ENCODE peak calls at places on chromosomes 1 and 21, in four cellular contexts. One of them, this sample, is unnamed.
A peak's percentile ranks its signal among the peaks of the same experiment; 100 is the strongest.

GRCh38 chr1:75492011-75492410 is 118.9 kb downstream of the SLC44A5 start:
- DNase-seq in A549: no peak
- DNase-seq in GM12878: no peak
- DNase-seq in K562: no peak
- DNase-seq in this sample: no peak

GRCh38 chr1:28830814-28831213 is 18.8 kb downstream of the OPRD1 start:
- DNase-seq in A549: no peak
- DNase-seq in GM12878: no peak
- DNase-seq in K562: no peak
- DNase-seq in this sample: no peak

GRCh38 chr1:70072239-70072751 is 133.1 kb downstream of the LRRC40 start:
- DNase-seq in A549: no peak
- DNase-seq in GM12878: no peak
- DNase-seq in K562: no peak
- DNase-seq in this sample: peak; percentile 79

GRCh38 chr1:171794085-171794484 is 12.6 kb downstream of the METTL13 start:
- DNase-seq in A549: no peak
- DNase-seq in GM12878: no peak
- DNase-seq in K562: no peak
- DNase-seq in this sample: peak; percentile 85

GRCh38 chr1:108551157-108551862 is 8.6 kb upstream of the EEIG2 start:
- DNase-seq in A549: no peak
- DNase-seq in GM12878: peak; percentile 70
- DNase-seq in K562: no peak
- DNase-seq in this sample: no peak

GRCh38 chr1:58426918-58427317 is 119.6 kb downstream of the OMA1 start:
- DNase-seq in A549: no peak
- DNase-seq in GM12878: no peak
- DNase-seq in K562: no peak
- DNase-seq in this sample: no peak

GRCh38 chr1:9494936-9495758 is 44.1 kb upstream of the SLC25A33 start:
- DNase-seq in A549: peak; percentile 60
- DNase-seq in GM12878: no peak
- DNase-seq in K562: peak; percentile 81
- DNase-seq in this sample: peak; percentile 32

GRCh38 chr1:3775498-3776230 is 3.1 kb downstream of the SMIM1 start:
- DNase-seq in A549: peak; percentile 66
- DNase-seq in GM12878: no peak
- DNase-seq in K562: peak; percentile 94
- DNase-seq in this sample: peak; percentile 59

GRCh38 chr1:7409278-7409677 is 361.8 kb upstream of the VAMP3 start:
- DNase-seq in A549: no peak
- DNase-seq in GM12878: no peak
- DNase-seq in K562: no peak
- DNase-seq in this sample: no peak

GRCh38 chr1:30759718-30760281 is 2.2 kb upstream of the LAPTM5 start:
- DNase-seq in A549: no peak
- DNase-seq in GM12878: no peak
- DNase-seq in K562: no peak
- DNase-seq in this sample: no peak

GRCh38 chr1:218779341-218779831 is 394.3 kb upstream of the LYPLAL1 start:
- DNase-seq in A549: no peak
- DNase-seq in GM12878: no peak
- DNase-seq in K562: no peak
- DNase-seq in this sample: peak; percentile 64

GRCh38 chr21:38712076-38712475 is 93.7 kb upstream of the ETS2 start:
- DNase-seq in A549: peak; percentile 58
- DNase-seq in GM12878: no peak
- DNase-seq in K562: peak; percentile 32
- DNase-seq in this sample: peak; percentile 27

GRCh38 chr1:209650454-209650853 is 1.8 kb downstream of the LAMB3 start:
- DNase-seq in A549: no peak
- DNase-seq in GM12878: no peak
- DNase-seq in K562: no peak
- DNase-seq in this sample: no peak

GRCh38 chr1:160322831-160323230 is 20.2 kb downstream of the COPA start:
- DNase-seq in A549: no peak
- DNase-seq in GM12878: no peak
- DNase-seq in K562: no peak
- DNase-seq in this sample: no peak
- TF ChIP-seq POLR2A in A549: no peak
- TF ChIP-seq POLR2A in GM12878: no peak
- TF ChIP-seq POLR2A in K562: no peak
- TF ChIP-seq POLR2A in this sample: no peak

DNA sequence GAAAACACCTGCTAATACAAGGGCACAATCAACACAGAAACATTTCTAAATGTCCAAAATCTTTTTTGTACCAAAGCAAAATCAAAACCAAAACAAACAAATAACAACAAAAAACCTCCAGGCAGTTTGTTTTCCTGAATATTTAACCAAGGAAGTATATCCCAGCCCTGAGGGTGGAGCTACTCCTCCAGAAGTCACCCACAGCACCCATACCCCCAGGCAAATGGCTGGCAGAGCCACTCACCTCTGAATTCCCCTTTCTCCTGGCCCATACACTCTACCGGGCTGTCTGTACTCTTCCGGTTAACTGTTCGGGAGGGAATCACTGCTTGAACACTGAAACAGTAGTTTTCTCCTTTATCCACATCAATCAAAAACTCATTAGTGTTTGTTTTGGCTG is 9.5 kb downstream of the F3 start:
- DNase-seq in A549: no peak
- DNase-seq in GM12878: no peak
- DNase-seq in K562: no peak
- DNase-seq in this sample: no peak
- TF ChIP-seq ELK1 in A549: no peak
- TF ChIP-seq ELK1 in GM12878: no peak
- TF ChIP-seq ELK1 in K562: no peak
- TF ChIP-seq ELK1 in this sample: no peak

GRCh38 chr1:156898151-156898550 is 4.6 kb downstream of the PEAR1 start:
- DNase-seq in A549: peak; percentile 38
- DNase-seq in GM12878: no peak
- DNase-seq in K562: no peak
- DNase-seq in this sample: peak; percentile 72

GRCh38 chr1:156895927-156896326 is 2.4 kb downstream of the PEAR1 start:
- DNase-seq in A549: no peak
- DNase-seq in GM12878: no peak
- DNase-seq in K562: no peak
- DNase-seq in this sample: no peak

GRCh38 chr1:156896490-156897033 is 3.0 kb downstream of the PEAR1 start:
- DNase-seq in A549: peak; percentile 90
- DNase-seq in GM12878: no peak
- DNase-seq in K562: no peak
- DNase-seq in this sample: peak; percentile 92

GRCh38 chr1:156895408-156895874 is 1.9 kb downstream of the PEAR1 start:
- DNase-seq in A549: no peak
- DNase-seq in GM12878: no peak
- DNase-seq in K562: no peak
- DNase-seq in this sample: peak; percentile 27

DNA sequence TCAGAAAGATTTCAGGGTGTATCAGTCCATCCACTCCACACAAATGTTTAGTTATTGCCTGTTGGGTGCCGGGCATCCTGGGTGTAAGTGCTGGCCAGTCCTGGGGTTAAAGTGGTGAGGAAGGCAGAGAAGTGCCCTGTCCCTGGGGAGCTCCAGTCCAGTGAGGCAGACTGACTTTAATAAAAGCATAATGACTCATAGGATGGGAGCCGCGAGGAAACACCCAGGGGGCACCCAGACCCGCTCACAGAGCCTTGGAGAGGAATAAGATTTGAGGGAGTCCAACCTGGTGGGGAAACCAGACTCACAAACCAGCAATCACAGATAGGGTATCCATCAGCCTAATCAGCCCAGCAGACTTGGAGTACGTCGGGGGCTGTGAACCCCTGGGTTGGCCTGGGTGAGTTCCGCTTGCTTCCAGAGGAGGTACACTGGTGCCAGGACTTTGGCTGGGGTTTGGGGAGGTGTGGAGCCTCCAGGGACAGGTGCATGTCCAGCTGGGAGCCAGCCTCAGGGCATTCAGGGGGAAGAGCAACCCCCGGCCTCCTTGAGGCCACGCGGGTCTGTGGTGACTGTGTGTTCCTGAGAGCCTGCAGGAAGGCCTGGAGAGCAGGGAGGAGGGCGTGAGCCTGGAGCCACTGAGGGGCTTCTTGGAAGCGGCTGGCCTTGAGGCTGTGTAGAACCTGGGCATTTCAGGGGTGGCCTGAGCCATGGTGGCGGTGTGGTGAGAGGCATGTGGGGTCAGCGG is 3.7 kb downstream of the PEAR1 start:
- DNase-seq in A549: peak; percentile 63
- DNase-seq in GM12878: no peak
- DNase-seq in K562: no peak
- DNase-seq in this sample: peak; percentile 67
- TF ChIP-seq CEBPB in A549: no peak
- TF ChIP-seq CEBPB in GM12878: no peak
- TF ChIP-seq CEBPB in K562: no peak
- TF ChIP-seq CEBPB in this sample: no peak

GRCh38 chr1:24149854-24150227 is 6.9 kb upstream of the IL22RA1 start:
- DNase-seq in A549: peak; percentile 56
- DNase-seq in GM12878: no peak
- DNase-seq in K562: peak; percentile 79
- DNase-seq in this sample: peak; percentile 69
- TF ChIP-seq POLR2A in A549: no peak
- TF ChIP-seq POLR2A in GM12878: no peak
- TF ChIP-seq POLR2A in K562: no peak
- TF ChIP-seq POLR2A in this sample: no peak

This sample was measured in IMR-90.